ENCODE peak calls at places on chromosomes 5 and 9, in five cellular contexts. I, M, U, Q and O are unnamed samples.

GRCh38 chr9:137433349-137433915 is 7.7 kb downstream of the ENTPD8 start:
- DNase-seq in I (no peak), M (no peak), U (no peak), Q (no peak), O (no peak)

GRCh38 chr5:7330141-7330712 is 65.7 kb upstream of the ADCY2 start:
- DNase-seq in I (no peak), M (no peak), U (no peak), Q (no peak), O (no peak)

GRCh38 chr5:74031536-74031935 is 405.5 kb downstream of the ARHGEF28 start:
- DNase-seq in I (no peak), M (no peak), U (no peak), Q (no peak), O (no peak)

GRCh38 chr5:154189256-154189818 is 1.2 kb upstream of the GALNT10 start:
- DNase-seq in I (no peak), M (no peak), U (no peak), Q (no peak), O (no peak)

GRCh38 chr5:1966461-1966860 is 83.7 kb upstream of the IRX4 start:
- DNase-seq in I (no peak), M (no peak), U (no peak), Q (no peak), O (no peak)

GRCh38 chr5:139177809-139178581 is 20.2 kb downstream of the SIL1 start:
- DNase-seq in I (peak), M (peak), U (no peak), Q (no peak), O (no peak)

GRCh38 chr9:101028346-101029299 is at the start of gene PLPPR1:
- DNase-seq in I (peak), M (peak), U (peak), Q (no peak), O (peak)

GRCh38 chr5:156913355-156913718 is 49.7 kb downstream of the TIMD4 start:
- DNase-seq in I (no peak), M (no peak), U (no peak), Q (no peak), O (no peak)

GRCh38 chr5:102988459-102988858 is 131.5 kb downstream of the GIN1 start:
- DNase-seq in I (no peak), M (no peak), U (no peak), Q (no peak), O (no peak)

GRCh38 chr5:54007822-54008777 is 302.3 kb downstream of the ARL15 start:
- DNase-seq in I (peak), M (no peak), U (peak), Q (peak), O (no peak)

GRCh38 chr9:93058357-93059096 is at the start of gene SUSD3:
- DNase-seq in I (peak), M (peak), U (no peak), Q (no peak), O (peak)

GRCh38 chr9:110583237-110583636 is 3.7 kb upstream of the SVEP1 start:
- DNase-seq in I (no peak), M (no peak), U (peak), Q (peak), O (no peak)

GRCh38 chr9:28120241-28121025 is 547.2 kb upstream of the C9orf72 start:
- DNase-seq in I (no peak), M (no peak), U (no peak), Q (no peak), O (no peak)

GRCh38 chr9:131367445-131367844 is 26.4 kb upstream of the PRRC2B start:
- DNase-seq in I (no peak), M (no peak), U (no peak), Q (no peak), O (no peak)

GRCh38 chr5:43396762-43397304 is 15.4 kb downstream of the CCL28 start:
- DNase-seq in I (peak), M (peak), U (peak), Q (no peak), O (peak)

GRCh38 chr9:107282268-107282667 is 811 bp upstream of the RAD23B start:
- DNase-seq in I (peak), M (no peak), U (no peak), Q (no peak), O (no peak)

GRCh38 chr9:107279084-107279483 is 4.0 kb upstream of the RAD23B start:
- DNase-seq in I (no peak), M (no peak), U (no peak), Q (no peak), O (no peak)

GRCh38 chr9:107281164-107281563 is 1.9 kb upstream of the RAD23B start:
- DNase-seq in I (no peak), M (no peak), U (peak), Q (no peak), O (no peak)

GRCh38 chr9:107282759-107283620 is at the start of gene RAD23B:
- DNase-seq in I (peak), M (peak), U (peak), Q (peak), O (peak)

GRCh38 chr9:107280543-107280942 is 2.5 kb upstream of the RAD23B start:
- DNase-seq in I (no peak), M (no peak), U (peak), Q (no peak), O (no peak)
- TF ChIP-seq CTCF in I (no peak), M (no peak), U (no peak), Q (no peak), O (no peak)

GRCh38 chr9:98539954-98540353 is 168.8 kb downstream of the GABBR2 start:
- DNase-seq in I (no peak), M (no peak), U (no peak), Q (no peak), O (no peak)

GRCh38 chr9:98538203-98538602 is 170.5 kb downstream of the GABBR2 start:
- DNase-seq in I (no peak), M (no peak), U (no peak), Q (no peak), O (no peak)

GRCh38 chr9:98533866-98534265 is 174.9 kb downstream of the GABBR2 start:
- DNase-seq in I (no peak), M (no peak), U (no peak), Q (no peak), O (no peak)

GRCh38 chr9:98538626-98539031 is 170.1 kb downstream of the GABBR2 start:
- DNase-seq in I (no peak), M (no peak), U (no peak), Q (no peak), O (no peak)

GRCh38 chr9:98536542-98537173 is 172.1 kb downstream of the GABBR2 start:
- DNase-seq in I (peak), M (peak), U (no peak), Q (no peak), O (no peak)
- TF ChIP-seq CTCF in I (no peak), M (no peak), U (peak), Q (peak), O (no peak)

DNA sequence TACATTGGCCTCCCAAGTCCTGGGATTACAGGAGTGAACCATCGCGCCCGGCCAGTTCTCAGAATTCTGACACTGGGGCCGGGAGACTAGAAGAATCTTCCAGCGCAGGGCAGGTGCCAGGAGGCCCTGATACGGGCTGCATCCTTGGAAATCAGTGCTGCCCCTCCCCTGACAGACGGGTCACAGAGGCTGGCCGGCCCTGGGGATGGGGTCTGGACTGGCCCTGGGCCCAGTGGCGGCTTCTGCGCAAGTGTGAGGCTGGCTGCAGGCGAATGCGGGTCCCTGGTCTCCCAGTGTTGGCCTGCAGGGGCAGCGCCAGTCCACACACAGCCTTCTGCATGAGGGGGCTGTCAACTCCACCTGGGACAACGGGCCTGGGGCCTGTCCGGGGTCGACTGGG is 831 bp upstream of the TBC1D9B start:
- DNase-seq in I (no peak), M (no peak), U (no peak), Q (no peak), O (no peak)
- TF ChIP-seq CTCF in I (no peak), M (no peak), U (peak), Q (peak), O (no peak)

GRCh38 chr9:250625-251024 is 36.0 kb downstream of the DOCK8 start:
- DNase-seq in I (no peak), M (no peak), U (no peak), Q (no peak), O (no peak)

GRCh38 chr9:249025-249424 is 34.4 kb downstream of the DOCK8 start:
- DNase-seq in I (no peak), M (no peak), U (peak), Q (no peak), O (no peak)

GRCh38 chr9:251398-251797 is 36.7 kb downstream of the DOCK8 start:
- DNase-seq in I (no peak), M (no peak), U (no peak), Q (no peak), O (no peak)

GRCh38 chr9:250039-250438 is 35.4 kb downstream of the DOCK8 start:
- DNase-seq in I (no peak), M (no peak), U (no peak), Q (peak), O (no peak)

GRCh38 chr9:248278-248961 is 33.8 kb downstream of the DOCK8 start:
- DNase-seq in I (no peak), M (no peak), U (no peak), Q (no peak), O (no peak)
- TF ChIP-seq CTCF in I (no peak), M (no peak), U (no peak), Q (no peak), O (no peak)

DNA sequence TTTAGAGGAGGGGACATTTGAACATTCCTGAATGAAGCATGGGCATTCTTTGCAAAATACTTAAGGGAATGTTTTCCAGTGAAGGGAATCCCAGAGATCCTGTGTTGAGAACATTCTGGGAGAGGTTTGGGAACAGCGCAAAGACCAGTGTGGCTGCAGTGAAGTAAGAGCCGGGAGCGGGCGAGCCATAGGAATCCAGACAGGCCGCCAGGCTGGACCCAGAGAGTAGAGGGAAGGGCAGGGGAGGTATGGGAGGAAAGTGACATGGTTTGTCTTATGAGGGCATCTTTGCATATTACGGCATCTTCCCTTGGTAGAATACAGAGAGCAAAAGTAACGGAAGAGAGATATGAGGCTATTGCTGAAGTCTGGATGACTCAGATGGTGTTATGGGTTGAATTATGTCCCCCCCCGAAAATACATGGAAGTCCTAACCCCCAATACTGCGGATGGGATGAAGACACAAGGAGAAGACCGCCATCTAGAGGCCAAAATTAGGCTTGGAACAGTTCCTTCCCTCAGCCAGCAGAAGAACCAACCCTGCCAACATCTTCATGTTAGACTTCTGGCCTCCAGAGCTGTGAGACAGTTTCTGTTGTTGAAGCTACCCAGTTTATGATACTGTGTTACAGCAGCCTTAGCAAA is 268.2 kb downstream of the MAST4 start:
- DNase-seq in I (peak), M (no peak), U (peak), Q (peak), O (no peak)
- TF ChIP-seq CTCF in I (peak), M (peak), U (peak), Q (peak), O (peak)

GRCh38 chr9:7360513-7360912 is 439.1 kb downstream of the DMAC1 start:
- DNase-seq in I (no peak), M (no peak), U (no peak), Q (no peak), O (no peak)
- TF ChIP-seq CTCF in I (no peak), M (no peak), U (no peak), Q (no peak), O (no peak)